ENCODE peak calls at places on chromosomes 1 and 21, in nine cellular contexts. T is astrocyte of the spinal cord, D is Caco-2, Z is cardiac fibroblast, U is fibroblast of mammary gland, B is IMR-90, X is brain microvascular endothelial cell, Q is lower leg skin, F is lung. C is an unnamed sample.

GRCh38 chr1:91557826-91558225 is 57.2 kb downstream of the CDC7 start:
- DNase-seq in X (no peak), Z (no peak), B (no peak), U (no peak), D (no peak), T (no peak), F (no peak), Q (no peak), C (no peak)

GRCh38 chr1:203325418-203326091 is 20.2 kb downstream of the BTG2 start:
- DNase-seq in D (no peak), Z (peak), U (no peak), X (no peak), F (no peak), Q (peak), B (no peak), T (peak), C (no peak)

GRCh38 chr21:37700641-37701202 is 215.5 kb downstream of the KCNJ6 start:
- DNase-seq in T (peak), X (peak), U (peak), B (peak), Z (peak), D (peak), Q (no peak), F (no peak), C (peak)

GRCh38 chr1:234755449-234755863 is 145.5 kb upstream of the IRF2BP2 start:
- DNase-seq in F (peak), Z (peak), B (peak), Q (peak), D (no peak), T (peak), X (peak), U (peak), C (peak)

GRCh38 chr1:172351761-172352161 is 68.7 kb upstream of the C1orf105 start:
- DNase-seq in B (peak), Z (peak), D (no peak), X (peak), Q (no peak), U (peak), T (peak), F (no peak), C (peak)

GRCh38 chr1:53145942-53146708 is 3.7 kb upstream of the SLC1A7 start:
- DNase-seq in U (peak), Q (no peak), Z (peak), X (peak), T (peak), D (peak), F (peak), B (peak), C (peak)

GRCh38 chr1:193308438-193308837 is 122.0 kb upstream of the B3GALT2 start:
- DNase-seq in X (peak), U (no peak), B (peak), Z (peak), T (no peak), F (no peak), D (no peak), Q (no peak), C (no peak)

GRCh38 chr1:996851-997727 is 2.8 kb downstream of the HES4 start:
- DNase-seq in D (peak), F (no peak), U (no peak), T (no peak), X (no peak), Q (no peak), B (no peak), Z (no peak), C (no peak)

GRCh38 chr21:39454949-39455668 is 3.3 kb downstream of the SH3BGR start:
- DNase-seq in Z (no peak), D (no peak), F (no peak), Q (no peak), T (no peak), B (no peak), X (no peak), U (no peak), C (no peak)

GRCh38 chr1:53949023-53949611 is 3.0 kb downstream of the LRRC42 start:
- DNase-seq in T (peak), Z (peak), B (peak), U (peak), Q (no peak), F (no peak), X (no peak), D (no peak), C (peak)

GRCh38 chr1:218259800-218260199 is 25.3 kb upstream of the RRP15 start:
- DNase-seq in D (no peak), T (no peak), B (no peak), Q (no peak), X (no peak), U (no peak), F (no peak), Z (no peak), C (no peak)

GRCh38 chr1:192284927-192285326 is 31.9 kb upstream of the RGS21 start:
- DNase-seq in U (no peak), B (no peak), Q (no peak), D (no peak), Z (no peak), T (no peak), X (no peak), F (no peak), C (no peak)

DNA sequence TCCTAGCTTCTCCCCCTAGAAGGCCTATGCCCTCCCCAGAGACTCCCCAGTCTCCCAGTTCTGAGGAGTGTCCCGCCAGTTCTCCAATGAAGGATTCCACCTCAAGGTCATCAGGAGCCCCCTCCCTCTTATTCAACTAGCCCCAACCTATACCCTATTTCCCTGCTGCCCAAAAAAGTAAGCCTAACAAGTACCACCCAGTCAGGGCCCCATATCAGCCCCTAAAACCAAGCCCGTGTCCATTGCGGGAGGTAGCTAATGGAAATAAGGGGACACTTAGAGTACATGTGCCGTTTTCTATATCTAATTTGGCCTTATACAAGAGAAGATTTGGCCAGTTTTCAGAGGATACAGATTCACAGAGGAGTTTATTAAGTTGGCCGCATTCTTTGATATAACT is 416.2 kb downstream of the MATN1 start:
- DNase-seq in T (no peak), U (no peak), F (no peak), X (no peak), D (no peak), Q (no peak), Z (no peak), B (no peak), C (no peak)
- H3K4me3 ChIP-seq in T (no peak), U (no peak), F (no peak), X (no peak), D (no peak), Q (no peak), Z (no peak), B (no peak), C (no peak)

GRCh38 chr1:40039245-40039756 is 1.2 kb upstream of the CAP1 start:
- DNase-seq in Z (peak), B (peak), D (no peak), T (no peak), F (no peak), U (peak), X (no peak), Q (no peak), C (no peak)

GRCh38 chr1:40036574-40036973 is 4.0 kb upstream of the CAP1 start:
- DNase-seq in F (no peak), Z (peak), Q (peak), X (peak), U (peak), B (peak), D (no peak), T (peak), C (peak)

GRCh38 chr1:40039757-40040510 is 595 bp upstream of the CAP1 start:
- DNase-seq in F (peak), U (peak), B (peak), Q (peak), X (peak), Z (peak), T (peak), D (peak), C (peak)

GRCh38 chr1:40040511-40041465 is at the start of gene CAP1:
- DNase-seq in F (peak), X (peak), Q (peak), Z (peak), B (peak), D (peak), T (peak), U (peak), C (peak)

DNA sequence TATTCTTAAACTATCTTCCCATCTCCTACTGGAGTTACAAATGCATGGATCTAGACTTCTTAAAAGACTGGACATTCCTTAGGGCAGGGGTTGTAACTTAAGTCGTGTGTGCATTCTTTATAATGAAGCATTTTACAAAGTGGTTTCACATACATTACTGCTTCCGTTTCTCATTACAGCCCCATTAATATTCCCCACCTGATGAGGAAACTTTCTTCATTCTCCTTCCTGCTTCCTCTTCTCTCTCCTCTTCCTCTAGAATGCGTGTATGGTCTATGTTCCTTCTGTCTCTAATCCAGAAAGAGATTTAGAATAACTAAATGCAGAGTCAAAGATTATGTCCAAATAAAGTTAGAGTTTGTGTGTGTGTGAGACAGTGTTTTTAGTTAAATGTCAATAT is 1.8 kb upstream of the CAP1 start:
- DNase-seq in D (no peak), F (no peak), U (no peak), Q (no peak), Z (no peak), T (no peak), B (no peak), X (no peak), C (no peak)
- H3K4me3 ChIP-seq in D (no peak), F (no peak), U (no peak), Q (no peak), Z (no peak), T (no peak), B (no peak), X (no peak), C (no peak)

DNA sequence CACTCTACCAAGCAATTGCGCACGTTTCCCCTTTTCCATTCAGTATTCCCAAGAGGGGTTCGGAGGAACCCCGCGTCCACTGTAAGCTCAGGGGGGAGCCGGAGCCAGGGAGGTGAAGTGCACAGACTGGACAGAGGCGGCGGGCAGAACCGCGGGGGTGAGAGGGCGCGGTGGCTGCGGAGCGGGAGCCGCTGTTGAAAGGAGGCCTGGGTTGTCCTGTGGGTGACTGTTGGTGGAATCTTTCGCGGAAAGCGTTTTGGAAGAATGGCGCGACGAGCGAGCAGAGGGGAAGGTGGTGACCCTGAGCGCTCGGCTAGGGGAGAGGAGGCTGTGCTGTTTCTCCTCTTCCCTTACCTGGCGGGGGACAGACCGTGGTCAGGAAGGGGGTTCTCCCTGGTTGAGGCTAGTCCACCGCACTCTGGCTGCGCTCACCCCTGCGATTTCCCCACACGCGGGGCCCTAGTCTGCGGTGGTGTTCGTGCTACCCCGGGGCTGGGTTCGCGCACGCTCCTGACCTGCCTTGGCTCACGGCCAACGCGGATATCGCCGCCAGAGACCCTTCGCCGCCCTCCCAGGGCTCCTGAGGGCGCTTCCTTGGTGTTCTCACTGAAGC is 92.8 kb downstream of the PRKAB2 start:
- DNase-seq in Q (no peak), T (no peak), Z (no peak), F (no peak), U (no peak), X (no peak), B (no peak), D (no peak), C (no peak)
- H3K4me3 ChIP-seq in Q (no peak), T (no peak), Z (no peak), F (no peak), U (no peak), X (no peak), B (no peak), D (no peak), C (no peak)

GRCh38 chr1:155254714-155255242 is 505 bp downstream of the ENTREP3 start:
- DNase-seq in B (no peak), U (no peak), X (no peak), T (peak), D (no peak), Z (peak), Q (no peak), F (no peak), C (peak)
- H3K4me3 ChIP-seq in B (peak), U (peak), X (peak), T (peak), D (peak), Z (peak), Q (peak), F (peak), C (peak)

DNA sequence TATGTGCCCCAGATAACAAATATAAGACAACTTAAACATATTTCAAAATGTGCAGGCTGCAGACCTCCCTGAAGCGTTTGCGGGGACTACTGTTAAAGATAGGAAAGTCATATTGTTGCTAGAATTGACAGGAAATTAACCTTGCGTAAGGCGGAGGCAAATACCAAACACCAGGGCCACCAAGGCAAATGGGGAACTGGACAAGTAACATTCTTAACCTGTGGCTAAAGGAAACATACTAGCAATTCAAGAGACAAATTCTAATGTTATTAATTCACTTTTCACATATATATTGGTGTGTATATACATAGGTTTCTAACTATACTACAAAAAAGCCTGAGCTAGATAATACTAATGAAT is 6.8 kb downstream of the HAPLN2 start:
- DNase-seq in Q (no peak), F (no peak), D (no peak), T (no peak), B (no peak), Z (no peak), U (no peak), X (no peak), C (no peak)
- H3K4me3 ChIP-seq in Q (no peak), F (no peak), D (no peak), T (no peak), B (no peak), Z (no peak), U (no peak), X (no peak), C (no peak)